ENCODE peak calls at places on chromosomes 3 and 15, in four cellular contexts. P is ureter, D is thoracic aorta, U is GM23338. S is an unnamed sample.

GRCh38 chr3:146334151-146334550 is 83.2 kb upstream of the PLSCR4 start:
- DNase-seq in P (no peak), D (no peak), U (peak), S (peak)

GRCh38 chr3:139117136-139117675 is 72.5 kb upstream of the PRR23C start:
- DNase-seq in P (peak), D (no peak), U (no peak), S (no peak)

GRCh38 chr3:66482005-66482404 is 18.8 kb downstream of the LRIG1 start:
- DNase-seq in P (no peak), D (no peak), U (no peak), S (no peak)

GRCh38 chr3:138620431-138620830 is 11.9 kb downstream of the FAIM start:
- DNase-seq in P (no peak), D (no peak), U (no peak), S (no peak)

GRCh38 chr3:171556574-171557145 is 96.5 kb upstream of the TNIK start:
- DNase-seq in P (no peak), D (no peak), U (peak), S (no peak)

GRCh38 chr3:87167634-87168456 is 59.3 kb upstream of the CHMP2B start:
- DNase-seq in P (no peak), D (no peak), U (peak), S (no peak)

GRCh38 chr15:81303241-81304225 is 20.4 kb downstream of the STARD5 start:
- DNase-seq in P (peak), D (no peak), U (peak), S (peak)

GRCh38 chr3:148532326-148532725 is 165.4 kb upstream of the AGTR1 start:
- DNase-seq in P (no peak), D (no peak), U (no peak), S (no peak)

GRCh38 chr3:127740136-127740915 is 67.6 kb downstream of the ABTB1 start:
- DNase-seq in P (no peak), D (no peak), U (no peak), S (no peak)

GRCh38 chr3:145490088-145491055 is 670.6 kb downstream of the PLOD2 start:
- DNase-seq in P (no peak), D (no peak), U (no peak), S (no peak)

GRCh38 chr3:18883553-18883952 is 264.8 kb upstream of the KCNH8 start:
- DNase-seq in P (no peak), D (no peak), U (no peak), S (no peak)

GRCh38 chr3:144549161-144549560 is 577.5 kb downstream of the DIPK2A start:
- DNase-seq in P (no peak), D (no peak), U (peak), S (no peak)

S was measured in WTC11.